ENCODE peak calls at places on chromosomes 5 and 9, in six cellular contexts. One of them, this sample, is unnamed.
A peak's percentile ranks its signal among the peaks of the same experiment; 100 is the strongest.

GRCh38 chr5:156051972-156052371 is 275.0 kb upstream of the SGCD start:
- DNase-seq in SK-N-SH: no peak
- DNase-seq in neural progenitor cell: peak; percentile 29
- DNase-seq in mesendoderm: peak; percentile 64
- DNase-seq in fibroblast of lung: no peak
- DNase-seq in cardiac muscle cell: no peak
- DNase-seq in this sample: no peak

GRCh38 chr9:81530407-81530810 is 158.9 kb downstream of the TLE1 start:
- DNase-seq in neural progenitor cell: no peak
- DNase-seq in mesendoderm: no peak
- DNase-seq in SK-N-SH: no peak
- DNase-seq in fibroblast of lung: no peak
- DNase-seq in cardiac muscle cell: no peak
- DNase-seq in this sample: no peak

GRCh38 chr5:31854625-31855526 is 215.9 kb downstream of the PDZD2 start:
- DNase-seq in neural progenitor cell: peak; percentile 83
- DNase-seq in mesendoderm: peak; percentile 94
- DNase-seq in cardiac muscle cell: peak; percentile 59
- DNase-seq in fibroblast of lung: peak; percentile 71
- DNase-seq in SK-N-SH: peak; percentile 72
- DNase-seq in this sample: no peak

GRCh38 chr5:79030663-79031480 is 38.6 kb downstream of the DMGDH start:
- DNase-seq in cardiac muscle cell: no peak
- DNase-seq in neural progenitor cell: no peak
- DNase-seq in SK-N-SH: peak; percentile 46
- DNase-seq in fibroblast of lung: no peak
- DNase-seq in mesendoderm: no peak
- DNase-seq in this sample: no peak

GRCh38 chr9:33921967-33922895 is 105.3 kb downstream of the UBE2R2 start:
- DNase-seq in neural progenitor cell: peak; percentile 46
- DNase-seq in mesendoderm: peak; percentile 72
- DNase-seq in cardiac muscle cell: peak; percentile 17
- DNase-seq in fibroblast of lung: no peak
- DNase-seq in SK-N-SH: peak; percentile 66
- DNase-seq in this sample: no peak

GRCh38 chr5:581941-582340 is 30.2 kb upstream of the CEP72 start:
- DNase-seq in SK-N-SH: no peak
- DNase-seq in mesendoderm: no peak
- DNase-seq in neural progenitor cell: no peak
- DNase-seq in fibroblast of lung: no peak
- DNase-seq in cardiac muscle cell: no peak
- DNase-seq in this sample: no peak

GRCh38 chr9:71681708-71682268 is 86.5 kb downstream of the CEMIP2 start:
- DNase-seq in neural progenitor cell: no peak
- DNase-seq in mesendoderm: peak; percentile 90
- DNase-seq in fibroblast of lung: peak; percentile 93
- DNase-seq in SK-N-SH: no peak
- DNase-seq in cardiac muscle cell: peak; percentile 59
- DNase-seq in this sample: peak; percentile 35

GRCh38 chr5:181223729-181224389 is 778 bp downstream of the TRIM41 start:
- DNase-seq in SK-N-SH: peak; percentile 85
- DNase-seq in cardiac muscle cell: peak; percentile 85
- DNase-seq in fibroblast of lung: peak; percentile 49
- DNase-seq in neural progenitor cell: peak; percentile 95
- DNase-seq in mesendoderm: peak; percentile 93
- DNase-seq in this sample: no peak

GRCh38 chr9:113479150-113479761 is 15.7 kb downstream of the RGS3 start:
- DNase-seq in mesendoderm: no peak
- DNase-seq in SK-N-SH: no peak
- DNase-seq in neural progenitor cell: peak; percentile 51
- DNase-seq in cardiac muscle cell: no peak
- DNase-seq in fibroblast of lung: no peak
- DNase-seq in this sample: peak; percentile 31

DNA sequence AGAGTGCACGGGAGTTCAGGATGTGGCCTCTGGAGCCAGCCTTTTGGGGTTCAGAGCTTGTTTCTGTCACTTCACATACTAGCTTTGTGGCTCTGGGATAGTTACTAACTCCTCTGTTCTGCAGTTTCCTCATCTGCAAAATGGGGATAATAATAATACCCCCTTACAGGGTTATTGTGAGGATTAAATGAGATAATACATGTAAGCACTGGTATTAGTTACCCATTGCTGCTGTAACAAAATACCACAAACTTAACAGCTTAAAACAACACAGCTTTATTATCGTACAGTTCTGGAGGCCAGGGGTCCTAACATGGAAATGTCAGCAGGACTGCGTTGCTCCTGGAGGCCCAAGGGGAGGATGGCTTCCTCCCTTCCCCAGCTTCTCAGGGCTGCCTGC is 9.3 kb downstream of the TRAF1 start:
- DNase-seq in cardiac muscle cell: no peak
- DNase-seq in SK-N-SH: no peak
- DNase-seq in fibroblast of lung: no peak
- DNase-seq in neural progenitor cell: no peak
- DNase-seq in mesendoderm: no peak
- DNase-seq in this sample: no peak
- H3K36me3 ChIP-seq in cardiac muscle cell: no peaks in the 10 kb centered on the region
- H3K36me3 ChIP-seq in SK-N-SH: no peaks in the 10 kb centered on the region
- H3K36me3 ChIP-seq in fibroblast of lung: no peaks in the 10 kb centered on the region
- H3K36me3 ChIP-seq in neural progenitor cell: no peaks in the 10 kb centered on the region
- H3K36me3 ChIP-seq in mesendoderm: no peaks in the 10 kb centered on the region
- H3K36me3 ChIP-seq in this sample: no peaks in the 10 kb centered on the region

DNA sequence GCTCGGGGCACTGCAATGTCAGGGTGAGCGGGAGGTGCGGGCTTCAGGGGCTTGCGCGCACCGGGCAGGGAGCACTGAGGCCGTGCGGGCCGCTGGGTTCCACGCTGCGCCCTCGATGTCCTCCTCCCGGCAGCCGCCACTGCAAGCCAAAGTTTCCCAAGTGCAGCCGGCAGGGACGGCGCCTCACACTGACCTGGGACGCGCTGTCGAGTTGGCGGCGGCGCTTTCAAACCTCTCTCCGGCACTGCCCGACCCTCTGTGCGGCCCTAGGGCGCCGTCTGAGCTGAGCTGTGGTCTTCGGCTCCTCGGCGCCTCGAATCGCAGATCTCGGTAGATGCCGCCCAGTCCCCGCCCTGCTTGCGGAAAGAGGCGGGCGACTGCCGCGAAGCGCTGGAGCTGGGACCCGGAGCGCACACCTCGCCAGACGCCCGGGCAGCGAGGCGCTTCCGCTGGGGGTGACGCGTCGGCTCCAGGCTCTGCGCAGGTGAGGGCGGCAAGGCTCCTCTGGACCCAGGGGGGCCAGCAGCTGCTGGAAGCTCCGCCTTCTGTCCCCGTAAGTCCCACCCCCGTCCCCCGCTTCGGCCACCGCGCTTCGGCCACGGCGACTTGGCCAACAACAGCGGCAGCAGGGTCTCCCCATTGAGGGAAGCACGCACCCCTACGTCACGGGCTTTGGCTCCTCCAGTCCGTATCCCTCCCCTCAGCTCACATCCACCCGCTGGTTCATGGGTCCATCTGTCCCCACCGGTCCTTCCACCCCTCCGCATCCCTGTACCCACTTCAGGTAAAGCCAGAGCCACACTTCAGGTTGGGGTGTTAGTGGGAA is at the start of gene ANKRD34B:
- DNase-seq in mesendoderm: peak; percentile 76
- DNase-seq in cardiac muscle cell: peak; percentile 41
- DNase-seq in neural progenitor cell: peak; percentile 82
- DNase-seq in SK-N-SH: peak; percentile 79
- DNase-seq in fibroblast of lung: peak; percentile 24
- DNase-seq in this sample: no peak
- H3K4me3 ChIP-seq in mesendoderm: no peak within 1 kb of the TSS
- H3K4me3 ChIP-seq in cardiac muscle cell: peak within 1 kb of the TSS; percentile 35
- H3K4me3 ChIP-seq in neural progenitor cell: peak within 1 kb of the TSS; percentile 58
- H3K4me3 ChIP-seq in SK-N-SH: peak within 1 kb of the TSS; percentile 43
- H3K4me3 ChIP-seq in fibroblast of lung: peak within 1 kb of the TSS; percentile 18
- H3K4me3 ChIP-seq in this sample: peak within 1 kb of the TSS; percentile 48

GRCh38 chr9:2777454-2777853 is 60.1 kb downstream of the KCNV2 start:
- DNase-seq in cardiac muscle cell: no peak
- DNase-seq in neural progenitor cell: no peak
- DNase-seq in mesendoderm: no peak
- DNase-seq in fibroblast of lung: no peak
- DNase-seq in SK-N-SH: no peak
- DNase-seq in this sample: no peak
- H3K36me3 ChIP-seq in cardiac muscle cell: peaks cover 8% of the 10 kb centered on the region
- H3K36me3 ChIP-seq in neural progenitor cell: peaks cover 37% of the 10 kb centered on the region
- H3K36me3 ChIP-seq in mesendoderm: peaks cover 10% of the 10 kb centered on the region
- H3K36me3 ChIP-seq in fibroblast of lung: peaks cover 5% of the 10 kb centered on the region
- H3K36me3 ChIP-seq in SK-N-SH: peaks cover 85% of the 10 kb centered on the region
- H3K36me3 ChIP-seq in this sample: peaks cover 2% of the 10 kb centered on the region

DNA sequence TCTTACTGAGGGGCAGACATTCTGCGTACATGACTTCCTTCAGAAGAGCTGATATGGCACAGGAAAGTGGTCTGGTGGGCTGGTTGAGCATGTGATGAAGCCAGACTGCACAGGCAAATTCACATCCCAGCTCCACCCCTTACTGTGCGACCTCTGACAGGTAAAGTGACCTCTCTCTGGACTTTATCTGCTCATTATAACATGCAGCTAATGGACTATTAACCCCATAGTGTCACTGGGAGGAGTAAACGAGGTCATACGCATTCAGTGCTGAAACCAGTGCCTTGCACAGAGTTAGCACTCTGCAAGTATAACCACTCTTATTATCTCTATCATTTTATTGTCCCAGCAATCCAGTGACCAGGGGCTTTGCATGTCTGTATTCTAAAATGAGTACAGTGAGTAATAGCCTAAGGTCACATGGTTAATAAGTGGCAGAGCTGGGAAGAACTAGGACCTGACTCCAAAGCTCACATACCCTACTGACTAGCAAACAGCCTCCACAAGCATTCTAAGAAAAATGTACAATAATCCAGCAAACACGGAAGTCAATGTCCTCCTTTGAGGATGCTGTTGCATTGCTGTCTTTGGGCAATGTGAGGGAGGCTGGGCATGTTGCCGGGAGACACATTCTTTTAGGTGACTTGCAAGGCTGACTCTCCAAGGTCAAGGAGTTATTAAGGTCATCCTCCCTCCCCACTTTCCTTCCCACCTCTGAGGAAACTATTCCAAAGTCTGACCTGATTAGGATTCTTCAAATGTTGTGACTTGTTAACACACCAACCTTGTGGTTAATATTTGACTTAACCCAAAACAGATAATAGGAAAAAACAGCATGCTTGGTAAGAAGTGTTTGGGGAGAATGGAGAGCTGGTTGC is 19.0 kb downstream of the GLRX start:
- DNase-seq in mesendoderm: no peak
- DNase-seq in fibroblast of lung: no peak
- DNase-seq in SK-N-SH: no peak
- DNase-seq in neural progenitor cell: no peak
- DNase-seq in cardiac muscle cell: no peak
- DNase-seq in this sample: peak; percentile 97
- H3K4me3 ChIP-seq in mesendoderm: no peak overlapping the region
- H3K4me3 ChIP-seq in fibroblast of lung: no peak overlapping the region
- H3K4me3 ChIP-seq in SK-N-SH: no peak overlapping the region
- H3K4me3 ChIP-seq in neural progenitor cell: no peak overlapping the region
- H3K4me3 ChIP-seq in cardiac muscle cell: no peak overlapping the region
- H3K4me3 ChIP-seq in this sample: no peak overlapping the region

DNA sequence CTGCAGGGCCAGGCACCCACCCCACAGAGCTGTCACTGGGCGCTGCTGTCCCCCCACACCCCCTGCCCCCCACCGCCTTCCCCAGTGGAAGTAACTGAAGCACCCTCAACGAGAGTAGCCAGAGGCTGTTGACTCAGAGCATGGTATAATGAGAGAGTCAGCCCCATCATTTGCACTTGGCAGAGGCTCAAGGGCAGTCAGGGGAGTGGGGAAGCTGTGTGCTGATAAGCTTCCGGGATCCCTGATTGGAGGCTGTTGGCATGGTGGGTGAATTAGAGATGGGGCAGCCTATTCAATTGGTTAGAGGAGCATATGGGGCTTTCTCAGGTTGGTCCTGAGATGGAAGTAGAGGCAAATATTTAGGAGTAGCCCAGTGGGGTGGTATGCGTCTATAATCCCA is 77.1 kb upstream of the GOLM1 start:
- DNase-seq in SK-N-SH: peak; percentile 80
- DNase-seq in mesendoderm: no peak
- DNase-seq in neural progenitor cell: no peak
- DNase-seq in cardiac muscle cell: no peak
- DNase-seq in fibroblast of lung: peak; percentile 34
- DNase-seq in this sample: peak; percentile 28
- H3K36me3 ChIP-seq in SK-N-SH: no peaks in the 10 kb centered on the region
- H3K36me3 ChIP-seq in mesendoderm: no peaks in the 10 kb centered on the region
- H3K36me3 ChIP-seq in neural progenitor cell: no peaks in the 10 kb centered on the region
- H3K36me3 ChIP-seq in cardiac muscle cell: no peaks in the 10 kb centered on the region
- H3K36me3 ChIP-seq in fibroblast of lung: no peaks in the 10 kb centered on the region
- H3K36me3 ChIP-seq in this sample: no peaks in the 10 kb centered on the region

This sample was measured in small intestine.